ENCODE peak calls at places on chromosome 4, in ten cellular contexts. One of them, this sample, is unnamed.

GRCh38 chr4:57102050-57102564 is 8.1 kb downstream of the IGFBP7 start:
- DNase-seq in psoas muscle: peak
- DNase-seq in mucosa of descending colon: no peak
- DNase-seq in A549: no peak
- DNase-seq in OCI-LY7: no peak
- DNase-seq in bronchial epithelial cell: peak
- DNase-seq in fibroblast of lung: peak
- DNase-seq in NT2/D1: no peak
- DNase-seq in effector memory CD4-positive, alpha-beta T cell: no peak
- DNase-seq in lung: no peak
- DNase-seq in this sample: peak

GRCh38 chr4:59855630-59856352 is 1344.3 kb upstream of the ADGRL3 start:
- DNase-seq in psoas muscle: no peak
- DNase-seq in mucosa of descending colon: no peak
- DNase-seq in A549: no peak
- DNase-seq in OCI-LY7: no peak
- DNase-seq in bronchial epithelial cell: no peak
- DNase-seq in fibroblast of lung: no peak
- DNase-seq in NT2/D1: no peak
- DNase-seq in effector memory CD4-positive, alpha-beta T cell: no peak
- DNase-seq in lung: no peak
- DNase-seq in this sample: no peak

GRCh38 chr4:77263247-77263646 is 106.2 kb downstream of the CCNG2 start:
- DNase-seq in psoas muscle: no peak
- DNase-seq in mucosa of descending colon: no peak
- DNase-seq in A549: no peak
- DNase-seq in OCI-LY7: no peak
- DNase-seq in bronchial epithelial cell: no peak
- DNase-seq in fibroblast of lung: peak
- DNase-seq in NT2/D1: no peak
- DNase-seq in effector memory CD4-positive, alpha-beta T cell: no peak
- DNase-seq in lung: no peak
- DNase-seq in this sample: no peak

GRCh38 chr4:24967346-24967745 is 54.5 kb upstream of the CCDC149 start:
- DNase-seq in psoas muscle: no peak
- DNase-seq in mucosa of descending colon: no peak
- DNase-seq in A549: no peak
- DNase-seq in OCI-LY7: no peak
- DNase-seq in bronchial epithelial cell: no peak
- DNase-seq in fibroblast of lung: no peak
- DNase-seq in NT2/D1: no peak
- DNase-seq in effector memory CD4-positive, alpha-beta T cell: no peak
- DNase-seq in lung: no peak
- DNase-seq in this sample: no peak

GRCh38 chr4:152102184-152103000 is 341.6 kb upstream of the GATB start:
- DNase-seq in psoas muscle: no peak
- DNase-seq in mucosa of descending colon: no peak
- DNase-seq in A549: no peak
- DNase-seq in OCI-LY7: no peak
- DNase-seq in bronchial epithelial cell: peak
- DNase-seq in fibroblast of lung: peak
- DNase-seq in NT2/D1: no peak
- DNase-seq in effector memory CD4-positive, alpha-beta T cell: no peak
- DNase-seq in lung: no peak
- DNase-seq in this sample: no peak

GRCh38 chr4:6892190-6892908 is 17.3 kb upstream of the TBC1D14 start:
- DNase-seq in psoas muscle: peak
- DNase-seq in mucosa of descending colon: peak
- DNase-seq in A549: peak
- DNase-seq in OCI-LY7: no peak
- DNase-seq in bronchial epithelial cell: no peak
- DNase-seq in fibroblast of lung: peak
- DNase-seq in NT2/D1: no peak
- DNase-seq in effector memory CD4-positive, alpha-beta T cell: peak
- DNase-seq in lung: no peak
- DNase-seq in this sample: peak

GRCh38 chr4:3807311-3807710 is 41.1 kb downstream of the ADRA2C start:
- DNase-seq in psoas muscle: no peak
- DNase-seq in mucosa of descending colon: no peak
- DNase-seq in A549: no peak
- DNase-seq in OCI-LY7: no peak
- DNase-seq in bronchial epithelial cell: no peak
- DNase-seq in fibroblast of lung: no peak
- DNase-seq in NT2/D1: no peak
- DNase-seq in effector memory CD4-positive, alpha-beta T cell: no peak
- DNase-seq in lung: no peak
- DNase-seq in this sample: no peak

GRCh38 chr4:71586087-71586763 is 197.7 kb downstream of the GC start:
- DNase-seq in psoas muscle: no peak
- DNase-seq in mucosa of descending colon: no peak
- DNase-seq in A549: no peak
- DNase-seq in OCI-LY7: no peak
- DNase-seq in bronchial epithelial cell: no peak
- DNase-seq in fibroblast of lung: no peak
- DNase-seq in NT2/D1: no peak
- DNase-seq in effector memory CD4-positive, alpha-beta T cell: no peak
- DNase-seq in lung: no peak
- DNase-seq in this sample: no peak

DNA sequence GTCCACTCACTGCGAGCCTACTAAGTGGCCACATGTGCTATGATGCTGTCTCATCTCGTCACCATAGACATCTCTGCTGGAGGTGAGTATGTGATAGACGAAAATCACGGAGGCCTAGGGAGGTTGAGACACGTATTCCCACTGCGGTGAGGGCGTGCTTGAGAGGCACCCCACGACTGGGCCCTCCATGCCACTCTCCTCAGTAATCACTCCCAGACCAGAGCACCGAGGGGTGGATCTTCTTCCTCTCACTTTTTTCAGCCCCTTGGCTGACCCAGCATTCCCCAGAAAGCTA is 29.0 kb downstream of the AFAP1 start:
- DNase-seq in psoas muscle: no peak
- DNase-seq in mucosa of descending colon: no peak
- DNase-seq in A549: no peak
- DNase-seq in OCI-LY7: no peak
- DNase-seq in bronchial epithelial cell: no peak
- DNase-seq in fibroblast of lung: no peak
- DNase-seq in NT2/D1: no peak
- DNase-seq in effector memory CD4-positive, alpha-beta T cell: no peak
- DNase-seq in lung: no peak
- DNase-seq in this sample: no peak
- H3K4me3 ChIP-seq in psoas muscle: no peak
- H3K4me3 ChIP-seq in mucosa of descending colon: no peak
- H3K4me3 ChIP-seq in A549: peak
- H3K4me3 ChIP-seq in OCI-LY7: no peak
- H3K4me3 ChIP-seq in bronchial epithelial cell: no peak
- H3K4me3 ChIP-seq in fibroblast of lung: no peak
- H3K4me3 ChIP-seq in NT2/D1: no peak
- H3K4me3 ChIP-seq in effector memory CD4-positive, alpha-beta T cell: no peak
- H3K4me3 ChIP-seq in lung: no peak
- H3K4me3 ChIP-seq in this sample: no peak

DNA sequence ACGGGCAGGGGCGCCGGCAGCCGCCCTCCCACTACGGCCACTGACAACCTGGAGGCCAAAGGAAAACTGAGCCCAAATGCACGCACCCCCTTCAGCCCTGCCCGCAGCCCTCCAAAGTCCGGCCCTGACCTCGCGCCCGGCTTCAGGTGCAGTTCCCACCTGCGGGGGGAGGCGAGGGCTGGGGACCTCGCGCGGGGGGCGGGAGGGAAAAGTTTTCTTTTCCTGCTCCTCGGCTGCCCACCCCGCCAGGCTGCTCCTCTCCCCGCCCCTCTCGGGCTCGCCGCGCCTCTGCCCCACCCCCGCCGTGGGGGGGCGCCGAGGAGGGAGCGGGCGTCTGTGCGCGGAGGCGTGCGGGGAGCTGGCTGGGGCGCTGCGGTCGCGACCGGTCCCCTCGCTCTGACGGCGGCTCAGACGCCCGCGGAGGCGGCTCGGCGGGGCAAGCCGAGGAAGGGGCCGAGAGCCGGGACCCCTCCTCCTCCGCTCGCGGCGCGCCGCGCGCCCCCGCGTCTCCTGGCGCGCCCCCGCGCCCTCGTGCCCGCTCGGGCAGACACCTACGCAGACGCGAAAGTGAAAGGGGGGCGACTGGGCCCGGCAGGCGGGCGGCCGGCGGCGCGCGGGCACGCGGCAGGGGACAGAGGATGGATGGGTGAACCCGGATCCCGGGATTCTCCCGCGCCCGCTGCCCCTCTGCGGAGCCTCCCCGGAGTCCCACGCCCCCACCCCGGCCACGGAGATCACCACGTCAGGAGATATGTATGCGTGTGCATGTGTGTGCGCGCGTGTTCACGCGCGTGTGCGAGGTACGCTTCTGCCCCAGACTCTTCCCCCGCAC is 3.1 kb upstream of the NR3C2 start:
- DNase-seq in psoas muscle: peak
- DNase-seq in mucosa of descending colon: peak
- DNase-seq in A549: no peak
- DNase-seq in OCI-LY7: peak
- DNase-seq in bronchial epithelial cell: no peak
- DNase-seq in fibroblast of lung: no peak
- DNase-seq in NT2/D1: no peak
- DNase-seq in effector memory CD4-positive, alpha-beta T cell: peak
- DNase-seq in lung: peak
- DNase-seq in this sample: peak
- H3K4me3 ChIP-seq in psoas muscle: peak
- H3K4me3 ChIP-seq in mucosa of descending colon: peak
- H3K4me3 ChIP-seq in A549: peak
- H3K4me3 ChIP-seq in OCI-LY7: peak
- H3K4me3 ChIP-seq in bronchial epithelial cell: peak
- H3K4me3 ChIP-seq in fibroblast of lung: peak
- H3K4me3 ChIP-seq in NT2/D1: peak
- H3K4me3 ChIP-seq in effector memory CD4-positive, alpha-beta T cell: peak
- H3K4me3 ChIP-seq in lung: peak
- H3K4me3 ChIP-seq in this sample: peak

DNA sequence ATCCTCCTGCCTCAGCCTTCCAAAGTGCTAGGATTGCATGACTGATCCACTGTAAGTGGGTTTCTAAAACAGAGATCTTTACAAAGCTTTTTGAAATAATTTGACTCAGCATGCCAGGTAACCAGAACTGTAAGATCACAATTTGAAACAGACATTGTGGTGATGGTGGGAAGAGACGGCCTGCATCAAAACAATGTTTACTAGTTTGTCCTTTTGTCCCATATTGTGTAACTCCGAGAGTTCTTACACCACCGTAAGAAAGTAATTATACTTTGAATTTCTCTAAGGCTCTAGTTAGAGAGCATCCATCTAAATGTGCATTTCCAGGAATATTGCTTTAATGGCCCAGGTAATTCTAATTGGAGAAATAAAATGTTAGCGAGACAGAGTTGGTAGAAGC is 594 bp upstream of the ARHGAP24 start:
- DNase-seq in psoas muscle: no peak
- DNase-seq in mucosa of descending colon: no peak
- DNase-seq in A549: no peak
- DNase-seq in OCI-LY7: no peak
- DNase-seq in bronchial epithelial cell: no peak
- DNase-seq in fibroblast of lung: peak
- DNase-seq in NT2/D1: no peak
- DNase-seq in effector memory CD4-positive, alpha-beta T cell: no peak
- DNase-seq in lung: no peak
- DNase-seq in this sample: no peak
- H3K4me3 ChIP-seq in psoas muscle: peak
- H3K4me3 ChIP-seq in mucosa of descending colon: no peak
- H3K4me3 ChIP-seq in A549: peak
- H3K4me3 ChIP-seq in OCI-LY7: no peak
- H3K4me3 ChIP-seq in bronchial epithelial cell: peak
- H3K4me3 ChIP-seq in fibroblast of lung: peak
- H3K4me3 ChIP-seq in NT2/D1: peak
- H3K4me3 ChIP-seq in effector memory CD4-positive, alpha-beta T cell: no peak
- H3K4me3 ChIP-seq in lung: no peak
- H3K4me3 ChIP-seq in this sample: peak

GRCh38 chr4:176545886-176546285 is 226.1 kb downstream of the SPCS3 start:
- DNase-seq in psoas muscle: no peak
- DNase-seq in mucosa of descending colon: no peak
- DNase-seq in A549: no peak
- DNase-seq in OCI-LY7: no peak
- DNase-seq in bronchial epithelial cell: no peak
- DNase-seq in fibroblast of lung: peak
- DNase-seq in NT2/D1: no peak
- DNase-seq in effector memory CD4-positive, alpha-beta T cell: no peak
- DNase-seq in lung: no peak
- DNase-seq in this sample: no peak

GRCh38 chr4:176549161-176549865 is 229.5 kb downstream of the SPCS3 start:
- DNase-seq in psoas muscle: no peak
- DNase-seq in mucosa of descending colon: no peak
- DNase-seq in A549: no peak
- DNase-seq in OCI-LY7: no peak
- DNase-seq in bronchial epithelial cell: peak
- DNase-seq in fibroblast of lung: peak
- DNase-seq in NT2/D1: no peak
- DNase-seq in effector memory CD4-positive, alpha-beta T cell: no peak
- DNase-seq in lung: no peak
- DNase-seq in this sample: no peak

GRCh38 chr4:176547005-176547404 is 227.2 kb downstream of the SPCS3 start:
- DNase-seq in psoas muscle: no peak
- DNase-seq in mucosa of descending colon: no peak
- DNase-seq in A549: no peak
- DNase-seq in OCI-LY7: no peak
- DNase-seq in bronchial epithelial cell: no peak
- DNase-seq in fibroblast of lung: peak
- DNase-seq in NT2/D1: no peak
- DNase-seq in effector memory CD4-positive, alpha-beta T cell: no peak
- DNase-seq in lung: no peak
- DNase-seq in this sample: no peak

DNA sequence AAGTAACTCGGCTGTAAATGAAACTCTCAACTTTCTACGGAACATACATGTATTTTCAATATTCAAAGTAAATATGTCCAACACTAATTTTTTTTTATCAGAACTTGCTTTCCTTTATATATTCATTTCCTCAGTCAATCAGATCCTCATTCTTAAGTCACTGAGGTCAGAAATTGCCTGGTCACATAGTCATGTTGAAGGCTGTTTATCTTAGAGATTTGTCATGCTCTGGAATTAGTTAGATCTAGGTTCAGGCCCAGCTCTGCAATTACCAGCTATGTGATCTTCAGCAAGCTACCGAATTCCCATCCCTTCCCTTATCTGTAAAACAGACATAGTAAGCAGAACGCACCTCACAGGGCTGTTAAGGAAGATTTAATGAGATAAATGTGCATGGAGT is 228.8 kb downstream of the SPCS3 start:
- DNase-seq in psoas muscle: no peak
- DNase-seq in mucosa of descending colon: no peak
- DNase-seq in A549: no peak
- DNase-seq in OCI-LY7: no peak
- DNase-seq in bronchial epithelial cell: peak
- DNase-seq in fibroblast of lung: peak
- DNase-seq in NT2/D1: no peak
- DNase-seq in effector memory CD4-positive, alpha-beta T cell: no peak
- DNase-seq in lung: no peak
- DNase-seq in this sample: no peak
- H3K4me3 ChIP-seq in psoas muscle: no peak
- H3K4me3 ChIP-seq in mucosa of descending colon: no peak
- H3K4me3 ChIP-seq in A549: no peak
- H3K4me3 ChIP-seq in OCI-LY7: no peak
- H3K4me3 ChIP-seq in bronchial epithelial cell: no peak
- H3K4me3 ChIP-seq in fibroblast of lung: no peak
- H3K4me3 ChIP-seq in NT2/D1: no peak
- H3K4me3 ChIP-seq in effector memory CD4-positive, alpha-beta T cell: no peak
- H3K4me3 ChIP-seq in lung: no peak
- H3K4me3 ChIP-seq in this sample: no peak

This sample was measured in transverse colon.